ENCODE peak calls at places on chromosomes 6 and 20, in seven cellular contexts. V, I, L, K, W, Z and M are unnamed samples.

GRCh38 chr6:91082311-91082803 is 495.5 kb upstream of the MAP3K7 start:
- DNase-seq in V (no peak), I (no peak), L (no peak), K (no peak), W (peak; percentile 3), Z (peak; percentile 5), M (peak; percentile 74)

GRCh38 chr20:22586645-22587310 is 2.4 kb upstream of the FOXA2 start:
- DNase-seq in V (no peak), I (peak; percentile 25), L (no peak), K (no peak), W (no peak), Z (peak; percentile 9), M (peak; percentile 92)

GRCh38 chr20:8933391-8933807 is 135.5 kb upstream of the PLCB4 start:
- DNase-seq in V (no peak), I (no peak), L (no peak), K (no peak), W (peak; percentile 76), Z (no peak), M (peak; percentile 61)

GRCh38 chr6:80690611-80691090 is 584.2 kb downstream of the BCKDHB start:
- DNase-seq in V (no peak), I (no peak), L (no peak), K (no peak), W (peak; percentile 31), Z (no peak), M (no peak)

GRCh38 chr20:19975436-19975799 is 41.7 kb upstream of the NAA20 start:
- DNase-seq in V (no peak), I (peak; percentile 42), L (peak; percentile 29), K (no peak), W (peak; percentile 63), Z (no peak), M (no peak)

GRCh38 chr6:144335315-144335861 is 50.3 kb downstream of the UTRN start:
- DNase-seq in V (no peak), I (no peak), L (no peak), K (no peak), W (no peak), Z (peak; percentile 49), M (no peak)

GRCh38 chr6:13709698-13710551 is 1.7 kb downstream of the RANBP9 start:
- DNase-seq in V (no peak), I (peak; percentile 18), L (no peak), K (peak; percentile 42), W (peak; percentile 56), Z (peak; percentile 77), M (no peak)

GRCh38 chr6:150685860-150686259 is 86.2 kb downstream of the PLEKHG1 start:
- DNase-seq in V (peak; percentile 36), I (peak; percentile 47), L (no peak), K (no peak), W (peak; percentile 22), Z (peak; percentile 62), M (peak; percentile 89)

GRCh38 chr6:90088009-90088408 is 193.7 kb downstream of the GJA10 start:
- DNase-seq in V (no peak), I (no peak), L (no peak), K (no peak), W (peak; percentile 95), Z (no peak), M (no peak)

GRCh38 chr20:21162631-21163030 is 36.7 kb downstream of the KIZ start:
- DNase-seq in V (no peak), I (no peak), L (no peak), K (no peak), W (no peak), Z (no peak), M (no peak)

GRCh38 chr20:19265646-19266374 is 53.4 kb downstream of the SLC24A3 start:
- DNase-seq in V (no peak), I (no peak), L (no peak), K (no peak), W (no peak), Z (peak; percentile 53), M (peak; percentile 89)

GRCh38 chr6:156747715-156748114 is 29.5 kb upstream of the ARID1B start:
- DNase-seq in V (no peak), I (no peak), L (no peak), K (no peak), W (no peak), Z (no peak), M (no peak)

GRCh38 chr6:28003059-28003458 is 46.0 kb downstream of the OR2B6 start:
- DNase-seq in V (no peak), I (no peak), L (no peak), K (no peak), W (no peak), Z (no peak), M (no peak)

GRCh38 chr6:135047324-135047723 is 7.3 kb downstream of the HBS1L start:
- DNase-seq in V (no peak), I (no peak), L (no peak), K (no peak), W (no peak), Z (no peak), M (no peak)

GRCh38 chr6:41780623-41781301 is at the start of gene PRICKLE4:
- DNase-seq in V (peak; percentile 63), I (peak; percentile 50), L (peak; percentile 59), K (no peak), W (no peak), Z (no peak), M (peak; percentile 78)

GRCh38 chr6:138520463-138520862 is 21.2 kb upstream of the NHSL1 start:
- DNase-seq in V (no peak), I (peak; percentile 40), L (no peak), K (no peak), W (peak; percentile 38), Z (peak; percentile 56), M (no peak)

GRCh38 chr6:106525885-106526280 is 103.4 kb downstream of the RTN4IP1 start:
- DNase-seq in V (no peak), I (peak; percentile 44), L (no peak), K (no peak), W (no peak), Z (peak; percentile 42), M (no peak)

GRCh38 chr20:45935416-45936046 is 1.0 kb downstream of the PCIF1 start:
- DNase-seq in V (no peak), I (no peak), L (no peak), K (no peak), W (peak; percentile 60), Z (no peak), M (no peak)

GRCh38 chr20:51586005-51586440 is 43.5 kb upstream of the NFATC2 start:
- DNase-seq in V (no peak), I (peak; percentile 25), L (no peak), K (no peak), W (peak; percentile 97), Z (no peak), M (peak; percentile 58)

GRCh38 chr20:59518881-59519706 is 85.2 kb upstream of the PHACTR3 start:
- DNase-seq in V (no peak), I (peak; percentile 49), L (no peak), K (peak; percentile 25), W (peak; percentile 55), Z (peak; percentile 70), M (peak; percentile 84)

GRCh38 chr6:24666097-24666615 is 543 bp downstream of the TDP2 start:
- DNase-seq in V (peak; percentile 20), I (peak; percentile 44), L (peak; percentile 26), K (no peak), W (peak; percentile 21), Z (peak; percentile 13), M (no peak)